ENCODE peak calls at places on chromosomes 7 and 10, in six cellular contexts. One of them, this sample, is unnamed.

GRCh38 chr7:16399916-16400895 is 21.1 kb downstream of the CRPPA start:
- DNase-seq in kidney epithelial cell: no peak
- DNase-seq in BJ: no peak
- DNase-seq in heart left ventricle: no peak
- DNase-seq in mucosa of descending colon: no peak
- DNase-seq in psoas muscle: no peak
- DNase-seq in this sample: no peak

GRCh38 chr7:148924011-148924410 is 39.9 kb upstream of the EZH2 start:
- DNase-seq in BJ: no peak
- DNase-seq in kidney epithelial cell: no peak
- DNase-seq in psoas muscle: no peak
- DNase-seq in mucosa of descending colon: no peak
- DNase-seq in heart left ventricle: no peak
- DNase-seq in this sample: no peak

GRCh38 chr7:129843365-129843898 is 109.3 kb downstream of the UBE2H start:
- DNase-seq in kidney epithelial cell: no peak
- DNase-seq in heart left ventricle: no peak
- DNase-seq in psoas muscle: no peak
- DNase-seq in mucosa of descending colon: no peak
- DNase-seq in BJ: no peak
- DNase-seq in this sample: no peak

GRCh38 chr7:49137978-49138377 is 213.6 kb downstream of the CDC14C start:
- DNase-seq in BJ: no peak
- DNase-seq in heart left ventricle: no peak
- DNase-seq in kidney epithelial cell: no peak
- DNase-seq in mucosa of descending colon: no peak
- DNase-seq in psoas muscle: no peak
- DNase-seq in this sample: no peak

GRCh38 chr10:133359554-133359971 is 1.7 kb upstream of the FUOM start:
- DNase-seq in heart left ventricle: no peak
- DNase-seq in psoas muscle: peak; percentile 28
- DNase-seq in BJ: no peak
- DNase-seq in mucosa of descending colon: no peak
- DNase-seq in kidney epithelial cell: no peak
- DNase-seq in this sample: no peak

GRCh38 chr7:32522746-32523145 is 27.5 kb downstream of the AVL9 start:
- DNase-seq in mucosa of descending colon: no peak
- DNase-seq in psoas muscle: no peak
- DNase-seq in heart left ventricle: no peak
- DNase-seq in kidney epithelial cell: no peak
- DNase-seq in BJ: no peak
- DNase-seq in this sample: no peak

GRCh38 chr10:108358912-108359311 is 1194.4 kb upstream of the SORCS1 start:
- DNase-seq in psoas muscle: no peak
- DNase-seq in kidney epithelial cell: peak; percentile 86
- DNase-seq in heart left ventricle: no peak
- DNase-seq in BJ: peak; percentile 61
- DNase-seq in mucosa of descending colon: no peak
- DNase-seq in this sample: peak; percentile 91

GRCh38 chr10:77715081-77715480 is 77.5 kb upstream of the KCNMA1 start:
- DNase-seq in mucosa of descending colon: no peak
- DNase-seq in heart left ventricle: no peak
- DNase-seq in BJ: no peak
- DNase-seq in kidney epithelial cell: no peak
- DNase-seq in psoas muscle: no peak
- DNase-seq in this sample: no peak

GRCh38 chr10:6650580-6650979 is 70.5 kb upstream of the PRKCQ start:
- DNase-seq in mucosa of descending colon: no peak
- DNase-seq in BJ: no peak
- DNase-seq in psoas muscle: no peak
- DNase-seq in kidney epithelial cell: no peak
- DNase-seq in heart left ventricle: no peak
- DNase-seq in this sample: no peak

GRCh38 chr7:128364166-128364565 is 2.7 kb upstream of the PRRT4 start:
- DNase-seq in heart left ventricle: no peak
- DNase-seq in psoas muscle: no peak
- DNase-seq in mucosa of descending colon: no peak
- DNase-seq in kidney epithelial cell: no peak
- DNase-seq in BJ: no peak
- DNase-seq in this sample: no peak

GRCh38 chr7:137146996-137147720 is 196.4 kb downstream of the PTN start:
- DNase-seq in heart left ventricle: no peak
- DNase-seq in psoas muscle: no peak
- DNase-seq in mucosa of descending colon: no peak
- DNase-seq in kidney epithelial cell: no peak
- DNase-seq in BJ: no peak
- DNase-seq in this sample: peak; percentile 48

GRCh38 chr7:107564553-107565298 is 955 bp downstream of the DUS4L start:
- DNase-seq in kidney epithelial cell: peak; percentile 57
- DNase-seq in mucosa of descending colon: no peak
- DNase-seq in BJ: peak; percentile 59
- DNase-seq in heart left ventricle: no peak
- DNase-seq in psoas muscle: no peak
- DNase-seq in this sample: peak; percentile 60

GRCh38 chr10:118557946-118558345 is 37.5 kb downstream of the PRLHR start:
- DNase-seq in heart left ventricle: no peak
- DNase-seq in kidney epithelial cell: no peak
- DNase-seq in mucosa of descending colon: no peak
- DNase-seq in psoas muscle: no peak
- DNase-seq in BJ: no peak
- DNase-seq in this sample: no peak

GRCh38 chr10:71975087-71975890 is 11.1 kb downstream of the CHST3 start:
- DNase-seq in heart left ventricle: peak; percentile 78
- DNase-seq in kidney epithelial cell: no peak
- DNase-seq in mucosa of descending colon: peak; percentile 77
- DNase-seq in BJ: no peak
- DNase-seq in psoas muscle: peak; percentile 96
- DNase-seq in this sample: no peak

GRCh38 chr10:126598009-126598408 is 72.5 kb downstream of the C10orf90 start:
- DNase-seq in BJ: no peak
- DNase-seq in heart left ventricle: no peak
- DNase-seq in kidney epithelial cell: no peak
- DNase-seq in mucosa of descending colon: no peak
- DNase-seq in psoas muscle: no peak
- DNase-seq in this sample: no peak

GRCh38 chr7:68470836-68471235 is 1127.4 kb upstream of the AUTS2 start:
- DNase-seq in kidney epithelial cell: no peak
- DNase-seq in BJ: no peak
- DNase-seq in psoas muscle: no peak
- DNase-seq in heart left ventricle: no peak
- DNase-seq in mucosa of descending colon: no peak
- DNase-seq in this sample: no peak

GRCh38 chr7:117149692-117150091 is 173.2 kb downstream of the WNT2 start:
- DNase-seq in kidney epithelial cell: no peak
- DNase-seq in heart left ventricle: no peak
- DNase-seq in mucosa of descending colon: no peak
- DNase-seq in BJ: no peak
- DNase-seq in psoas muscle: no peak
- DNase-seq in this sample: no peak

GRCh38 chr10:33871557-33871956 is 537.1 kb upstream of the NRP1 start:
- DNase-seq in kidney epithelial cell: no peak
- DNase-seq in psoas muscle: no peak
- DNase-seq in BJ: no peak
- DNase-seq in heart left ventricle: no peak
- DNase-seq in mucosa of descending colon: no peak
- DNase-seq in this sample: no peak

GRCh38 chr7:150400779-150401423 is 21.8 kb downstream of the ZNF775 start:
- DNase-seq in BJ: no peak
- DNase-seq in mucosa of descending colon: no peak
- DNase-seq in psoas muscle: no peak
- DNase-seq in kidney epithelial cell: no peak
- DNase-seq in heart left ventricle: peak; percentile 54
- DNase-seq in this sample: no peak

GRCh38 chr10:36677170-36677768 is 448.1 kb upstream of the ANKRD30A start:
- DNase-seq in kidney epithelial cell: no peak
- DNase-seq in heart left ventricle: no peak
- DNase-seq in BJ: no peak
- DNase-seq in mucosa of descending colon: no peak
- DNase-seq in psoas muscle: no peak
- DNase-seq in this sample: no peak

GRCh38 chr7:138089080-138089901 is 13.0 kb downstream of the AKR1D1 start:
- DNase-seq in BJ: no peak
- DNase-seq in kidney epithelial cell: no peak
- DNase-seq in mucosa of descending colon: no peak
- DNase-seq in heart left ventricle: no peak
- DNase-seq in psoas muscle: no peak
- DNase-seq in this sample: no peak

GRCh38 chr10:44591911-44592310 is 207.0 kb upstream of the CXCL12 start:
- DNase-seq in kidney epithelial cell: no peak
- DNase-seq in mucosa of descending colon: no peak
- DNase-seq in BJ: no peak
- DNase-seq in heart left ventricle: no peak
- DNase-seq in psoas muscle: no peak
- DNase-seq in this sample: no peak

GRCh38 chr10:86223256-86223655 is 143.3 kb downstream of the GRID1 start:
- DNase-seq in heart left ventricle: peak; percentile 20
- DNase-seq in psoas muscle: peak; percentile 12
- DNase-seq in kidney epithelial cell: no peak
- DNase-seq in BJ: no peak
- DNase-seq in mucosa of descending colon: no peak
- DNase-seq in this sample: no peak

GRCh38 chr7:158067219-158067930 is 520.2 kb downstream of the PTPRN2 start:
- DNase-seq in BJ: no peak
- DNase-seq in psoas muscle: no peak
- DNase-seq in heart left ventricle: no peak
- DNase-seq in mucosa of descending colon: no peak
- DNase-seq in kidney epithelial cell: no peak
- DNase-seq in this sample: no peak

GRCh38 chr7:17183630-17184328 is 114.7 kb upstream of the AHR start:
- DNase-seq in BJ: peak; percentile 38
- DNase-seq in kidney epithelial cell: no peak
- DNase-seq in psoas muscle: no peak
- DNase-seq in heart left ventricle: no peak
- DNase-seq in mucosa of descending colon: no peak
- DNase-seq in this sample: no peak

DNA sequence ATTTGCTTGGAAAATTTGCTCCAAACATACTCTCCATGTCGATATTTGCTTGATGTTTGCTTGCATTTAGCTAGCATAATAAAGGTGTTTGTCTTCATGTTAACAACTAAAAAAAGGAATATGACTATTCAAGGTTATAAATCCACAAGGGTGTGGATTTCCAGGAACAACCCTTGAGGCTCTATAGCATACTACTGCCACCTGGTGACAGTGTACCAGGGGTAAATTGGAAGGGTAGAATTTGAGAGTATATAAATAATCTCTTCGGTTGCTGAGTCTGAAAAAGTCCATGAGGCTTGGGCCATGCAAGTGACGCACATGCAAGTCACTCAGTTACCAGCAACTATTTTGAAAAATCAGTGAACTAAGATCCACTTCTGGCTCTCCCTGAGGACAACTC is 68.4 kb downstream of the SLIT1 start:
- DNase-seq in heart left ventricle: no peak
- DNase-seq in kidney epithelial cell: no peak
- DNase-seq in mucosa of descending colon: no peak
- DNase-seq in psoas muscle: no peak
- DNase-seq in BJ: no peak
- DNase-seq in this sample: peak; percentile 3
- TF ChIP-seq CTCF in heart left ventricle: peak; percentile 54
- TF ChIP-seq CTCF in kidney epithelial cell: peak; percentile 31
- TF ChIP-seq CTCF in mucosa of descending colon: no peak
- TF ChIP-seq CTCF in psoas muscle: peak; percentile 74
- TF ChIP-seq CTCF in BJ: peak; percentile 19
- TF ChIP-seq CTCF in this sample: peak; percentile 64

GRCh38 chr7:4959881-4960280 is 894 bp upstream of the MMD2 start:
- DNase-seq in psoas muscle: no peak
- DNase-seq in mucosa of descending colon: no peak
- DNase-seq in heart left ventricle: no peak
- DNase-seq in kidney epithelial cell: no peak
- DNase-seq in BJ: no peak
- DNase-seq in this sample: no peak

GRCh38 chr7:4959356-4959755 is 369 bp upstream of the MMD2 start:
- DNase-seq in psoas muscle: no peak
- DNase-seq in BJ: no peak
- DNase-seq in kidney epithelial cell: no peak
- DNase-seq in mucosa of descending colon: no peak
- DNase-seq in heart left ventricle: no peak
- DNase-seq in this sample: no peak

GRCh38 chr7:4957847-4958476 is 1.0 kb downstream of the MMD2 start:
- DNase-seq in mucosa of descending colon: no peak
- DNase-seq in kidney epithelial cell: no peak
- DNase-seq in BJ: no peak
- DNase-seq in heart left ventricle: no peak
- DNase-seq in psoas muscle: no peak
- DNase-seq in this sample: no peak

GRCh38 chr7:4960363-4960762 is 1.4 kb upstream of the MMD2 start:
- DNase-seq in BJ: no peak
- DNase-seq in mucosa of descending colon: no peak
- DNase-seq in heart left ventricle: no peak
- DNase-seq in kidney epithelial cell: no peak
- DNase-seq in psoas muscle: no peak
- DNase-seq in this sample: no peak

DNA sequence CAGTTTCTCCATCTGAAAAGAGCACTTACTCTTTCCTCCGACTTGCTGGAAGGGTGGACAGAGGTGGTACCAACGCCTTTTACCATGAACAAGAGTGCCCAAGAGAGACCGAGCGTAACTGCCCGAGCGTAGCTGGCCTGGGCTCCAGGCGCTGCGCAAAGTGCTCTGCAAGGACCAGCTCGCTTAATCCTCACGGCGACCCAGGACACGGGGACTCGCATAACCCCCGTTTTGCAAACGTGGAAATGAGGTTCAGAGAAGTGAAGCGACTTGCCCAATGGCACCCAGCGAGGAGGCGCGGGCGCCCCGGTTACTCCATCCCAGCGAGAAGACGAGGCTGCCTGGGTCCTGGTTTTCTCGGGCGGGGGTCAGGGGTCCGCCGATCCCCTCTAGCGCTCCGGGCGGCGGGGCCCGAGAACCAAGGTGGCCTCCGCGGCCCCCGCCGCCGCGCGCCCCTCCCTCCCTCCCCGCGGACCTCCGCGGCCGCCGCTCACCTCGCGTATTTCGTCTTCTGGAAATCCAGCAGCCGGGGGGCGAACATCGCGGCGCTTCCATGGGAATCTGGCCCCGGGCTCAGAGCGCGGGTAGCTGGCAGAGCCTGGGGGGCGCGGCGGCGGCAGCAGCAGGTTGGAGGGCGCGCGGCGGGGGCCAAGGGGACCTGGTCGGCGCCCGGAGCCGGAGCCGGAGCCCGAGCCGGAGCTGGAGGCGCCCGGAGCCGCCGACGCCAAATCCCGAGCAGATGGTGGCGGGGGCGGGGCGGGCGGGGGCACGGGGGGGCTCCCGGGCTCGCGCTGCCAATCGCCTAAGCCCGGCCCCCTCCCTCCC is at the start of gene MMD2:
- DNase-seq in heart left ventricle: no peak
- DNase-seq in psoas muscle: no peak
- DNase-seq in mucosa of descending colon: no peak
- DNase-seq in BJ: no peak
- DNase-seq in kidney epithelial cell: no peak
- DNase-seq in this sample: no peak
- H3K4me3 ChIP-seq in heart left ventricle: peak within 1 kb of the TSS; percentile 40
- H3K4me3 ChIP-seq in psoas muscle: peak within 1 kb of the TSS; percentile 57
- H3K4me3 ChIP-seq in mucosa of descending colon: no peak within 1 kb of the TSS
- H3K4me3 ChIP-seq in BJ: no peak within 1 kb of the TSS
- H3K4me3 ChIP-seq in kidney epithelial cell: no peak within 1 kb of the TSS
- H3K4me3 ChIP-seq in this sample: peak within 1 kb of the TSS; percentile 12

GRCh38 chr10:42864575-42864974 is 82.0 kb downstream of the BMS1 start:
- DNase-seq in psoas muscle: no peak
- DNase-seq in heart left ventricle: no peak
- DNase-seq in mucosa of descending colon: no peak
- DNase-seq in kidney epithelial cell: no peak
- DNase-seq in BJ: no peak
- DNase-seq in this sample: no peak
- TF ChIP-seq CTCF in psoas muscle: no peak
- TF ChIP-seq CTCF in heart left ventricle: peak; percentile 15
- TF ChIP-seq CTCF in mucosa of descending colon: no peak
- TF ChIP-seq CTCF in kidney epithelial cell: peak; percentile 29
- TF ChIP-seq CTCF in BJ: peak; percentile 55
- TF ChIP-seq CTCF in this sample: peak; percentile 39

GRCh38 chr10:3471927-3472704 is 299.5 kb upstream of the PITRM1 start:
- DNase-seq in kidney epithelial cell: peak; percentile 73
- DNase-seq in heart left ventricle: no peak
- DNase-seq in mucosa of descending colon: no peak
- DNase-seq in BJ: no peak
- DNase-seq in psoas muscle: no peak
- DNase-seq in this sample: peak; percentile 71
- H3K4me3 ChIP-seq in kidney epithelial cell: no peak overlapping the region
- H3K4me3 ChIP-seq in heart left ventricle: no peak overlapping the region
- H3K4me3 ChIP-seq in mucosa of descending colon: no peak overlapping the region
- H3K4me3 ChIP-seq in BJ: no peak overlapping the region
- H3K4me3 ChIP-seq in psoas muscle: peak overlapping the region; percentile 51
- H3K4me3 ChIP-seq in this sample: no peak overlapping the region

This sample was measured in retinal pigment epithelial cell.